ENCODE peak calls at places on chromosomes 3 and 15, in eight cellular contexts. H is IMR-90, Q is sigmoid colon, L is K562, W is adrenal gland, T is thyroid gland, Z is prostate gland, S is body of pancreas. B is an unnamed sample.

GRCh38 chr3:130839815-130840214 is 54.1 kb upstream of the ATP2C1 start:
- DNase-seq in Q (no peak), T (peak; percentile 72), H (no peak), W (no peak), Z (no peak), S (peak; percentile 58), L (no peak), B (no peak)

GRCh38 chr3:183377307-183377959 is 51.0 kb downstream of the MCF2L2 start:
- DNase-seq in Q (no peak), T (no peak), W (no peak), H (no peak), S (no peak), L (no peak), Z (no peak), B (peak; percentile 50)

GRCh38 chr3:32460031-32460749 is 42.5 kb downstream of the CMTM6 start:
- DNase-seq in W (no peak), S (no peak), Q (no peak), Z (no peak), H (no peak), T (no peak), L (no peak), B (peak; percentile 78)

GRCh38 chr3:132652640-132653270 is 6.9 kb downstream of the ACAD11 start:
- DNase-seq in H (peak; percentile 33), W (no peak), Z (no peak), L (no peak), Q (no peak), T (no peak), S (no peak), B (no peak)

GRCh38 chr15:57640935-57641682 is 49.4 kb downstream of the MYZAP start:
- DNase-seq in Z (peak; percentile 25), W (no peak), S (peak; percentile 38), L (peak; percentile 19), T (peak; percentile 39), Q (no peak), H (peak; percentile 12), B (no peak)

GRCh38 chr15:40440300-40441011 is at the start of gene BAHD1:
- DNase-seq in H (peak; percentile 92), Z (peak; percentile 95), T (peak; percentile 98), L (peak; percentile 99), Q (peak; percentile 98), S (peak; percentile 96), W (peak; percentile 99), B (peak; percentile 95)

GRCh38 chr15:70632981-70633380 is 130.4 kb downstream of the UACA start:
- DNase-seq in W (no peak), L (no peak), Q (no peak), Z (no peak), H (no peak), T (no peak), S (no peak), B (no peak)

GRCh38 chr15:69225355-69226027 is 65.1 kb downstream of the GLCE start:
- DNase-seq in Q (no peak), Z (no peak), S (no peak), L (no peak), T (no peak), W (no peak), H (peak; percentile 67), B (no peak)

GRCh38 chr3:191244242-191244867 is 45.3 kb downstream of the OSTN start:
- DNase-seq in T (no peak), H (peak; percentile 35), Q (no peak), L (peak; percentile 10), W (no peak), S (no peak), Z (no peak), B (no peak)

GRCh38 chr15:93070136-93070535 is 18.9 kb downstream of the RGMA start:
- DNase-seq in Z (peak; percentile 61), L (no peak), Q (no peak), S (no peak), W (no peak), T (no peak), H (no peak), B (no peak)

DNA sequence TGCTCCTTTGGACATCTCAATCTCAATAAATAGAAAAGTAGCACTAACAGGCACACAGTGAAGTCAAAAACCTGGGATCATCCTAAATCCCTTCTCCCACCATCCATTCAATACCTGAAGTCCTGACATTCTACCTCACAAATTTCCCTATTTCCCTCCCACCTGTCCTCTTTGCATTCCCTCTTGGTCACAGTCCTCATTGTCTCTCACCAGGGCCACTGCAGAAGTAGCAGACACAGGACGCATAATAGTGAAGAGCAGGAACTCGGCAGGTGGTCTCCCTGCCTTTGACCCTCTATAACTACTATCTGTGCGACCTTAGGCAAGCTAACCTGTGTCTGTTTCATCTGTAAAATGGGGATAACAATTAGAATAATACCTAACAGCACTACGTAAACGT is 2.3 kb downstream of the THOC7 start:
- DNase-seq in Z (no peak), H (no peak), L (no peak), T (no peak), W (no peak), S (no peak), Q (no peak), B (no peak)
- TF ChIP-seq CTCF in Z (no peak), H (no peak), L (no peak), T (no peak), W (no peak), S (no peak), Q (no peak), B (no peak)

DNA sequence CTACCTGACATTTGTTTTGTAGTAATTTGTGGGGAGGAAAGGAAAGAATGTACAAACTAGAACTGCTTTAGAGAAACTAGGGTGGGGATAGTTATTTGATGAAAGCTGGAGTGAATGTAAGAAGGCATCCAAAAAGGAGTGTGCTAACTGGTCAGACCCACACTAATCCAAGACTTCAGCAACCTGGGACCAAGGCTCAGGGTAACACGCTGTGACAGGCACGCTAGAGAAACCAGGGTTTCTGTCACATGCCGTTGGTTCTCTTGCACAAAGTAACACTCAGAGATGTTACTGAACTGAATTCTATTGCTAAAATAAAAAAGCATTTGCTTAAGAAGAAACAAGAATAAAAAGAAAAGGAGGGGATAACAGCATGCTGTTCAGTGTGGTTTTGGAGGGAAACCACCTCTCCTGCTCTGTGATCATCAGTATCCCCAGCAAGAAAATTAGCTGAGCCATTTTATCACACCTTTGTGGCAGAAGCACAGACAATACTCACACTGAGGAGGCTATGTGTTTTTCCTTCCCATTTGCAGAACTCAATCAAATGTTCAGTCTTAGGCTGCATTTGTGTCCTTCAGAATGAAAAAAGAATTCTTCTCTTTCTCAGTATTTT is 2.8 kb upstream of the CCDC80 start:
- DNase-seq in W (no peak), Z (no peak), H (no peak), Q (no peak), S (no peak), T (peak; percentile 47), L (no peak), B (no peak)
- H3K27ac ChIP-seq in W (no peak overlapping the region), Z (no peak overlapping the region), H (peak overlapping the region; percentile 81), Q (no peak overlapping the region), S (no peak overlapping the region), T (peak overlapping the region; percentile 24), L (no peak overlapping the region), B (no peak overlapping the region)

GRCh38 chr3:4986611-4987373 is 7.6 kb downstream of the BHLHE40 start:
- DNase-seq in L (peak; percentile 65), H (peak; percentile 98), Z (peak; percentile 98), Q (peak; percentile 99), W (peak; percentile 99), T (peak; percentile 99), S (peak; percentile 99), B (peak; percentile 97)

GRCh38 chr3:4990061-4990460 is 10.8 kb downstream of the BHLHE40 start:
- DNase-seq in S (no peak), L (no peak), T (no peak), Q (no peak), Z (peak; percentile 1), H (no peak), W (no peak), B (no peak)

GRCh38 chr3:4987374-4988296 is 8.4 kb downstream of the BHLHE40 start:
- DNase-seq in S (no peak), W (no peak), L (no peak), T (no peak), H (no peak), Z (no peak), Q (no peak), B (no peak)

GRCh38 chr3:4989649-4989966 is 10.4 kb downstream of the BHLHE40 start:
- DNase-seq in H (no peak), W (no peak), L (no peak), S (no peak), Z (no peak), T (no peak), Q (no peak), B (no peak)

GRCh38 chr3:4988815-4989648 is 9.8 kb downstream of the BHLHE40 start:
- DNase-seq in T (no peak), S (peak; percentile 86), Z (peak; percentile 88), L (peak; percentile 94), Q (peak; percentile 82), W (peak; percentile 64), H (peak; percentile 51), B (peak; percentile 59)
- TF ChIP-seq POLR2A in T (no peak), S (peak; percentile 43), Z (peak; percentile 7), L (peak; percentile 61), Q (no peak), W (peak; percentile 16), H (no peak), B (no peak)

GRCh38 chr3:177447938-177448337 is 250.7 kb upstream of the TBL1XR1 start:
- DNase-seq in S (peak; percentile 76), Z (peak; percentile 88), L (no peak), W (no peak), H (no peak), T (peak; percentile 96), Q (peak; percentile 69), B (peak; percentile 88)
- TF ChIP-seq CTCF in S (no peak), Z (no peak), L (no peak), W (no peak), H (no peak), T (no peak), Q (no peak), B (no peak)

DNA sequence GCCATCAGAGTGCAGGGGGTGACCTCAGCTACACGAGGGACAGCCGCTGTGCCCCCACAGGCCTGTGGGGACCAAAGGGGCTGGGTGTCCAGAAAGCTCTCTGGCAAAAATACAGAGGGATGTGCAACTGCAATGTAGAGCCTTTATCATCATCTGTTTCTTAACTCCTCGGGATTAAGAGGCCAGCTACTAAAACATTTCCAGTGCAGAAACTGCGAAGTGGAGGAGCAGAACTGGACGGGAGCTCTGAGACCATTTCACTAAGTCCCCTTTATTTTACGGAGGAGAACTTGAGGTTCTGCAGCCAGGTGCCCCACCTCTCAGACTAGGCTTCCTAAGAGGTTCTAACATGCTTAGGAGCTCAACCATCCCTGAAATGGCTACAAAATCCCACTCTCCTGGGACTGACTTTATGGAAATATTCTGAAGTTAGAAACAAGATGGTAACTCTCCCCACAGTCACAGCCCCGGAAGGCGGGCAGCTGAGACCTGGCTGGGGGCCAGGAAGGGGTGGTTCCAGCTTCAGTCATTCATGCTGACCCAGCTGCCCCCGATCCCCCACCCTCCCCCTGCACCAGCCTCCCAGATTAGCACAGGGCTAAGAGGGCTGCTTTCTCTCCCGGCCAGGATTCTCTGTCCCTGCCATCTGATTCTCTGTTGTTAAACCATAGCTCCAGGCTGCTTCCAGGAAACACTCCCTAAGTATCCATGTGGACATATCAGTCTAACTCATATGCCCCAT is 40.3 kb downstream of the UMPS start:
- DNase-seq in Z (no peak), Q (no peak), L (no peak), W (no peak), S (no peak), T (peak; percentile 80), H (no peak), B (no peak)
- H3K27ac ChIP-seq in Z (no peak overlapping the region), Q (peak overlapping the region; percentile 89), L (no peak overlapping the region), W (peak overlapping the region; percentile 22), S (no peak overlapping the region), T (no peak overlapping the region), H (no peak overlapping the region), B (no peak overlapping the region)

GRCh38 chr3:13162550-13163320 is 89.5 kb upstream of the IQSEC1 start:
- DNase-seq in L (no peak), W (no peak), T (no peak), Q (peak; percentile 22), Z (no peak), H (no peak), S (no peak), B (no peak)
- TF ChIP-seq POLR2A in L (no peak), W (no peak), T (no peak), Q (no peak), Z (no peak), H (no peak), S (no peak), B (no peak)

B was measured in Peyer's patch.